ENCODE peak calls at places on chromosomes 13 and 19, in five cellular contexts. I is lower lobe of right lung, P is activated T-cell treated with anti-CD3 and anti-CD28 coated beads for 1 hour, R is GM06990, D is iris pigment epithelial cell. H is an unnamed sample.

GRCh38 chr19:48887861-48888612 is 10.5 kb downstream of the TULP2 start:
- DNase-seq in I (no peak), P (no peak), R (no peak), D (no peak), H (no peak)

GRCh38 chr19:2359992-2360875 is at the start of gene TMPRSS9:
- DNase-seq in I (no peak), P (no peak), R (no peak), D (no peak), H (peak)

GRCh38 chr19:37172368-37173366 is at the start of gene ZNF585A:
- DNase-seq in I (peak), P (peak), R (peak), D (peak), H (peak)

GRCh38 chr19:1874554-1875185 is 10.6 kb downstream of the ABHD17A start:
- DNase-seq in I (no peak), P (no peak), R (no peak), D (no peak), H (no peak)

GRCh38 chr19:18613589-18614234 is 1.0 kb downstream of the TMEM59L start:
- DNase-seq in I (no peak), P (no peak), R (no peak), D (no peak), H (no peak)

GRCh38 chr13:49370390-49370789 is 73.5 kb downstream of the CAB39L start:
- DNase-seq in I (no peak), P (no peak), R (no peak), D (no peak), H (no peak)

GRCh38 chr13:64756621-64757020 is 2473.5 kb downstream of the PCDH9 start:
- DNase-seq in I (no peak), P (no peak), R (no peak), D (no peak), H (no peak)

GRCh38 chr13:50230365-50230978 is 215.2 kb downstream of the KCNRG start:
- DNase-seq in I (no peak), P (no peak), R (no peak), D (peak), H (no peak)

GRCh38 chr13:73865027-73865426 is 269.2 kb downstream of the KLF12 start:
- DNase-seq in I (no peak), P (no peak), R (no peak), D (no peak), H (no peak)

GRCh38 chr19:14632286-14632685 is 42.4 kb downstream of the ADGRE3 start:
- DNase-seq in I (no peak), P (no peak), R (no peak), D (peak), H (no peak)

GRCh38 chr19:19256072-19256969 is 16.8 kb downstream of the TM6SF2 start:
- DNase-seq in I (no peak), P (no peak), R (no peak), D (no peak), H (no peak)

GRCh38 chr19:45528149-45528743 is 21.0 kb downstream of the VASP start:
- DNase-seq in I (no peak), P (no peak), R (no peak), D (peak), H (no peak)

GRCh38 chr19:10013834-10014618 is 743 bp downstream of the RDH8 start:
- DNase-seq in I (no peak), P (no peak), R (no peak), D (no peak), H (no peak)

GRCh38 chr19:13428352-13428751 is 77.9 kb downstream of the CACNA1A start:
- DNase-seq in I (no peak), P (no peak), R (no peak), D (peak), H (no peak)

GRCh38 chr19:41377977-41378707 is 1.8 kb downstream of the TMEM91 start:
- DNase-seq in I (no peak), P (no peak), R (peak), D (no peak), H (no peak)

GRCh38 chr19:18886972-18887371 is 9.0 kb downstream of the CERS1 start:
- DNase-seq in I (no peak), P (no peak), R (no peak), D (no peak), H (no peak)

GRCh38 chr13:105806335-105806920 is 729.0 kb downstream of the EFNB2 start:
- DNase-seq in I (no peak), P (no peak), R (no peak), D (peak), H (no peak)

GRCh38 chr19:13859361-13859880 is 17.5 kb upstream of the NANOS3 start:
- DNase-seq in I (no peak), P (no peak), R (no peak), D (peak), H (no peak)

GRCh38 chr19:58558066-58558622 is at the start of gene UBE2M:
- DNase-seq in I (peak), P (no peak), R (no peak), D (peak), H (peak)

GRCh38 chr19:35076657-35077056 is 35.1 kb downstream of the HPN start:
- DNase-seq in I (peak), P (no peak), R (no peak), D (no peak), H (no peak)

H was measured in chondrocyte.